ENCODE peak calls at places on chromosomes 5 and 9, in four cellular contexts. One of them, this sample, is unnamed.

GRCh38 chr5:51987679-51988209 is 604.5 kb downstream of the ISL1 start:
- DNase-seq in WTC11: no peak
- DNase-seq in GM12878: no peak
- DNase-seq in HepG2: no peak
- DNase-seq in this sample: no peak

GRCh38 chr5:1514027-1514818 is 9.5 kb downstream of the LPCAT1 start:
- DNase-seq in WTC11: peak
- DNase-seq in GM12878: no peak
- DNase-seq in HepG2: no peak
- DNase-seq in this sample: no peak

GRCh38 chr5:135505973-135506372 is 29.8 kb downstream of the NEUROG1 start:
- DNase-seq in GM12878: no peak
- DNase-seq in WTC11: no peak
- DNase-seq in HepG2: no peak
- DNase-seq in this sample: no peak

GRCh38 chr5:137954131-137954879 is 65.0 kb downstream of the PKD2L2 start:
- DNase-seq in WTC11: no peak
- DNase-seq in GM12878: no peak
- DNase-seq in HepG2: no peak
- DNase-seq in this sample: no peak

GRCh38 chr5:59132131-59132530 is 549.3 kb downstream of the RAB3C start:
- DNase-seq in HepG2: no peak
- DNase-seq in GM12878: no peak
- DNase-seq in WTC11: no peak
- DNase-seq in this sample: no peak

GRCh38 chr9:18580146-18580545 is 106.2 kb downstream of the ADAMTSL1 start:
- DNase-seq in GM12878: no peak
- DNase-seq in HepG2: no peak
- DNase-seq in WTC11: no peak
- DNase-seq in this sample: no peak

GRCh38 chr9:81492710-81493447 is 196.5 kb downstream of the TLE1 start:
- DNase-seq in WTC11: no peak
- DNase-seq in HepG2: peak
- DNase-seq in GM12878: no peak
- DNase-seq in this sample: no peak

GRCh38 chr9:15572200-15572599 is 19.4 kb downstream of the CCDC171 start:
- DNase-seq in GM12878: no peak
- DNase-seq in HepG2: no peak
- DNase-seq in WTC11: no peak
- DNase-seq in this sample: no peak

GRCh38 chr9:127162567-127163365 is 40.3 kb upstream of the ANGPTL2 start:
- DNase-seq in GM12878: no peak
- DNase-seq in WTC11: no peak
- DNase-seq in HepG2: no peak
- DNase-seq in this sample: no peak

GRCh38 chr9:69204869-69205268 is 30.8 kb downstream of the TJP2 start:
- DNase-seq in GM12878: no peak
- DNase-seq in HepG2: peak
- DNase-seq in WTC11: peak
- DNase-seq in this sample: no peak

GRCh38 chr5:116939641-116940040 is 365.0 kb upstream of the SEMA6A start:
- DNase-seq in GM12878: no peak
- DNase-seq in WTC11: no peak
- DNase-seq in HepG2: no peak
- DNase-seq in this sample: no peak

GRCh38 chr5:65483474-65484346 is 2.0 kb upstream of the ADAMTS6 start:
- DNase-seq in WTC11: no peak
- DNase-seq in HepG2: peak
- DNase-seq in GM12878: peak
- DNase-seq in this sample: no peak

GRCh38 chr5:124725040-124725434 is 21.4 kb downstream of the ZNF608 start:
- DNase-seq in GM12878: no peak
- DNase-seq in HepG2: no peak
- DNase-seq in WTC11: no peak
- DNase-seq in this sample: peak

GRCh38 chr9:86282979-86283535 is 719 bp upstream of the ISCA1 start:
- DNase-seq in GM12878: no peak
- DNase-seq in HepG2: no peak
- DNase-seq in WTC11: no peak
- DNase-seq in this sample: no peak

GRCh38 chr5:150809363-150809762 is 30.8 kb downstream of the SMIM3 start:
- DNase-seq in WTC11: no peak
- DNase-seq in HepG2: no peak
- DNase-seq in GM12878: no peak
- DNase-seq in this sample: no peak

GRCh38 chr5:16644301-16644889 is 27.6 kb upstream of the RETREG1 start:
- DNase-seq in WTC11: no peak
- DNase-seq in HepG2: no peak
- DNase-seq in GM12878: no peak
- DNase-seq in this sample: no peak

GRCh38 chr5:180143656-180144364 is 65.2 kb downstream of the RASGEF1C start:
- DNase-seq in WTC11: no peak
- DNase-seq in GM12878: no peak
- DNase-seq in HepG2: no peak
- DNase-seq in this sample: no peak

GRCh38 chr5:42824347-42824976 is 12.8 kb upstream of the SELENOP start:
- DNase-seq in GM12878: no peak
- DNase-seq in HepG2: peak
- DNase-seq in WTC11: no peak
- DNase-seq in this sample: no peak

GRCh38 chr5:127206320-127207113 is 84.1 kb upstream of the MEGF10 start:
- DNase-seq in HepG2: peak
- DNase-seq in GM12878: no peak
- DNase-seq in WTC11: no peak
- DNase-seq in this sample: no peak

GRCh38 chr5:102856374-102856748 is 101.3 kb downstream of the PAM start:
- DNase-seq in GM12878: no peak
- DNase-seq in WTC11: no peak
- DNase-seq in HepG2: no peak
- DNase-seq in this sample: no peak

GRCh38 chr5:151721087-151721646 is 34.5 kb upstream of the SPARC start:
- DNase-seq in GM12878: peak
- DNase-seq in HepG2: no peak
- DNase-seq in WTC11: no peak
- DNase-seq in this sample: no peak

GRCh38 chr9:115614931-115615401 is 497.0 kb upstream of the TNC start:
- DNase-seq in HepG2: no peak
- DNase-seq in WTC11: no peak
- DNase-seq in GM12878: no peak
- DNase-seq in this sample: no peak

GRCh38 chr9:115616666-115617239 is 498.8 kb upstream of the TNC start:
- DNase-seq in GM12878: no peak
- DNase-seq in HepG2: no peak
- DNase-seq in WTC11: no peak
- DNase-seq in this sample: no peak

GRCh38 chr9:115614326-115614725 is 496.4 kb upstream of the TNC start:
- DNase-seq in WTC11: no peak
- DNase-seq in HepG2: no peak
- DNase-seq in GM12878: no peak
- DNase-seq in this sample: no peak

GRCh38 chr9:115615821-115616665 is 498.1 kb upstream of the TNC start:
- DNase-seq in GM12878: no peak
- DNase-seq in WTC11: no peak
- DNase-seq in HepG2: no peak
- DNase-seq in this sample: no peak
- TF ChIP-seq MAX in GM12878: no peak
- TF ChIP-seq MAX in WTC11: no peak
- TF ChIP-seq MAX in HepG2: no peak
- TF ChIP-seq MAX in this sample: no peak

DNA sequence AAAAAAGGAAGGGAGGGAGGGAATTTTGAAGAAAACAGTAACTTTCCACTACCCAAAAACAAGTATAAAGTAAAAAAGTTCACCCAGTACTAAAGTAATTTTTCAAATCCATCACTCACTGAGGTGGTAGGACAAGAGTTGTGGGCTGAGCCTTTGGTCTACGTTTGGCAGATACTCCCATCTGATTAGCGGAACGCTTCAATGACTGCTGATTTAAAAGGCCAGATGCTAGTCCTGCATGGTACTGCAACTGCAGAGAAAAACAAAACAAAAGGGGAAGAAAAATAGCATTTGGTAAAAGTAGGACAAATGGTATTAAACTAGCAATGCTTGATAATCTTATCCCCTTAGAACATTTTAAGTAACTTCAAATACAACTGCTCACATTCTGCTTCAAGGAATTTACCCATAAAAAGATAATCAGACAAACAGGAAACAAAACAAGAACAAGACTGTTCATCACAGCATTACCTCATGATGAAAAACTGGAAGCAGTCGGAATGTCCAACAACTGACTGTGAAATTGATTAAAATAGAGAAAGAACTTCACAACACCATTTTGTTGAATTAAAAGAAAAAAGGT is 65.4 kb downstream of the MED27 start:
- DNase-seq in WTC11: no peak
- DNase-seq in HepG2: no peak
- DNase-seq in GM12878: no peak
- DNase-seq in this sample: no peak
- TF ChIP-seq NR2C2 in WTC11: no peak
- TF ChIP-seq NR2C2 in HepG2: no peak
- TF ChIP-seq NR2C2 in GM12878: no peak
- TF ChIP-seq NR2C2 in this sample: no peak

DNA sequence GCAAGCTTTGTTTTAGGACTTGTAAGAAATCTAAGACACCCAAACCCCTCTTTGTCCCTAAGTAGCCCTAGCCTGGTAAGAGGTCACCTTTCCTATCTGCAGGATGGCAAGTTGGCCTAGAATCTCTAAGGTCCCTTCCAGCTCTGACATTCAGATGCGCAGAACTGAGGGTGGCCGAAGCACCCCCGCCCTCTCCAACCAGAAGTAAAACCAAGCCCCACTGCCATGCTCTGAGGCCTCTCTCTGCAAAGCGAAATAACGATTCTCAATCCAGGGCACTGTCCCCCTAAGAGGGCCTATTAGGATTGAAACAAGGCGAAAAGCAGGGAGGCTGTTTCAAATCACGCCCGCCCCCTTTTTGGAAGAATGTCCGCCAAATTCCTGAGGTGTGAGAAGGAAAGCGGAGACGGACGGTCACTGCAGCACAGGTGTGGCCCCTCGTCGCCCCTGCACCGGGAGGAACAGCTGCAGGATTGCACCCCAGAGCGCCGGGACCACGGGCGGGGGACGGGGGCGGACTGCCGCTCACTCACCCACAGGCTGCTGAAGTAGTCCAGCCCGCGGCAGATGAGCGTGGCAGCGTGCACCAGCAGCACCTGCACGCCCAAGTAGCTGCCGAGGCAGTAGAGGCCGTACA is 827 bp downstream of the TMEM245 start:
- DNase-seq in GM12878: no peak
- DNase-seq in HepG2: peak
- DNase-seq in WTC11: peak
- DNase-seq in this sample: peak
- TF ChIP-seq MAX in GM12878: no peak
- TF ChIP-seq MAX in HepG2: no peak
- TF ChIP-seq MAX in WTC11: peak
- TF ChIP-seq MAX in this sample: no peak

GRCh38 chr5:140966293-140967225 is at the start of gene PCDHAC2:
- DNase-seq in WTC11: peak
- DNase-seq in GM12878: no peak
- DNase-seq in HepG2: no peak
- DNase-seq in this sample: no peak
- TF ChIP-seq NR2C2 in WTC11: no peak
- TF ChIP-seq NR2C2 in GM12878: no peak
- TF ChIP-seq NR2C2 in HepG2: no peak
- TF ChIP-seq NR2C2 in this sample: no peak

GRCh38 chr5:41445937-41446563 is 64.4 kb downstream of the PLCXD3 start:
- DNase-seq in WTC11: no peak
- DNase-seq in GM12878: no peak
- DNase-seq in HepG2: no peak
- DNase-seq in this sample: no peak
- TF ChIP-seq MAX in WTC11: no peak
- TF ChIP-seq MAX in GM12878: no peak
- TF ChIP-seq MAX in HepG2: no peak
- TF ChIP-seq MAX in this sample: no peak

GRCh38 chr9:101268426-101268825 is 116.4 kb downstream of the BAAT start:
- DNase-seq in WTC11: no peak
- DNase-seq in HepG2: no peak
- DNase-seq in GM12878: no peak
- DNase-seq in this sample: no peak
- TF ChIP-seq NR2C2 in WTC11: no peak
- TF ChIP-seq NR2C2 in HepG2: no peak
- TF ChIP-seq NR2C2 in GM12878: no peak
- TF ChIP-seq NR2C2 in this sample: no peak

GRCh38 chr9:4292781-4293180 is 7.1 kb downstream of the GLIS3 start:
- DNase-seq in HepG2: no peak
- DNase-seq in WTC11: no peak
- DNase-seq in GM12878: no peak
- DNase-seq in this sample: no peak

GRCh38 chr9:4290427-4290837 is 9.4 kb downstream of the GLIS3 start:
- DNase-seq in WTC11: no peak
- DNase-seq in GM12878: no peak
- DNase-seq in HepG2: no peak
- DNase-seq in this sample: no peak

GRCh38 chr9:4287886-4288588 is 11.8 kb downstream of the GLIS3 start:
- DNase-seq in WTC11: no peak
- DNase-seq in HepG2: no peak
- DNase-seq in GM12878: no peak
- DNase-seq in this sample: no peak

GRCh38 chr9:4287386-4287785 is 12.5 kb downstream of the GLIS3 start:
- DNase-seq in WTC11: no peak
- DNase-seq in GM12878: no peak
- DNase-seq in HepG2: no peak
- DNase-seq in this sample: no peak

GRCh38 chr9:4289411-4290380 is 10.2 kb downstream of the GLIS3 start:
- DNase-seq in GM12878: no peak
- DNase-seq in WTC11: no peak
- DNase-seq in HepG2: no peak
- DNase-seq in this sample: no peak
- TF ChIP-seq MAX in GM12878: no peak
- TF ChIP-seq MAX in WTC11: no peak
- TF ChIP-seq MAX in HepG2: no peak
- TF ChIP-seq MAX in this sample: no peak